ENCODE peak calls at places on chromosomes 11 and 22, in five cellular contexts. R is A549, D is tibial nerve, X is ovary, S is stomach. U is an unnamed sample.

GRCh38 chr11:58958500-58958899 is 19.2 kb downstream of the GLYATL1 start:
- DNase-seq in R (no peak), X (no peak), S (peak), D (no peak), U (no peak)

GRCh38 chr22:20258584-20259335 is 9.4 kb downstream of the RTN4R start:
- DNase-seq in R (no peak), X (no peak), D (no peak), S (no peak), U (no peak)

GRCh38 chr22:23047742-23048141 is 22.6 kb upstream of the GNAZ start:
- DNase-seq in D (no peak), R (no peak), X (no peak), S (no peak), U (peak)

GRCh38 chr22:39360674-39361413 is 11.1 kb downstream of the SYNGR1 start:
- DNase-seq in X (no peak), S (no peak), R (no peak), D (no peak), U (no peak)

GRCh38 chr22:26784772-26785171 is 127.4 kb downstream of the MIAT start:
- DNase-seq in R (no peak), S (no peak), X (no peak), D (no peak), U (no peak)

GRCh38 chr11:8357505-8357888 is 93.8 kb upstream of the LMO1 start:
- DNase-seq in R (no peak), D (no peak), S (no peak), X (peak), U (no peak)

GRCh38 chr11:95678988-95679387 is 110.6 kb downstream of the FAM76B start:
- DNase-seq in R (no peak), S (no peak), X (no peak), D (no peak), U (no peak)

GRCh38 chr11:64233913-64234839 is at the start of gene VEGFB:
- DNase-seq in S (peak), X (peak), R (no peak), D (peak), U (peak)

GRCh38 chr11:64356498-64357411 is 2.2 kb upstream of the RPS6KA4 start:
- DNase-seq in S (peak), D (no peak), X (no peak), R (peak), U (no peak)

GRCh38 chr22:48702573-48703264 is 1125.0 kb downstream of the BRD1 start:
- DNase-seq in R (no peak), X (no peak), S (peak), D (peak), U (no peak)

GRCh38 chr11:6862961-6863360 is at the start of gene OR10A2:
- DNase-seq in S (no peak), R (no peak), D (no peak), X (no peak), U (no peak)

DNA sequence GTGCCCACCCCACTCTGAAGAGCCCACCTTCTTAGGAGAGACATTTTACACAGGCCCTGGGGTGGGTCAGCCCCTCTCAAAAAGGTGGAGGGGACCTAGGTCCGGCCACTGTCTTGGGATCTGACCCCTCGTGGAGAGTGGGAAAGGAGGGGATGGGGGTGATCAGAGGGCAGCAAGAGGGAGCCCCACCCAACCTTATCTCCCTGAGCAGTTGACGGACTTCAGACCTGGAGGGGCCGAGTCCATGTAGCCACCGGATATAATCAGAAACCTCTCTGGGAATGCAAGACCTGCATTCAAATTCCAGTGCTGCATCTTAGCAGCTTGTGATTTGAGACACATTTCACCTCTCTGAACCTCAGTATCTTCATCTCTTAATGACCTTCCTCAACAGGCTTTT is 44.0 kb downstream of the TP53I11 start:
- DNase-seq in R (no peak), X (no peak), D (no peak), S (no peak), U (no peak)
- TF ChIP-seq EP300 in R (no peak), X (no peak), D (no peak), S (no peak), U (no peak)

GRCh38 chr11:102289510-102290078 is 27.7 kb upstream of the BIRC3 start:
- DNase-seq in D (no peak), X (no peak), R (no peak), S (no peak), U (no peak)
- H3K27ac ChIP-seq in D (peak), X (no peak), R (peak), S (no peak), U (no peak)

DNA sequence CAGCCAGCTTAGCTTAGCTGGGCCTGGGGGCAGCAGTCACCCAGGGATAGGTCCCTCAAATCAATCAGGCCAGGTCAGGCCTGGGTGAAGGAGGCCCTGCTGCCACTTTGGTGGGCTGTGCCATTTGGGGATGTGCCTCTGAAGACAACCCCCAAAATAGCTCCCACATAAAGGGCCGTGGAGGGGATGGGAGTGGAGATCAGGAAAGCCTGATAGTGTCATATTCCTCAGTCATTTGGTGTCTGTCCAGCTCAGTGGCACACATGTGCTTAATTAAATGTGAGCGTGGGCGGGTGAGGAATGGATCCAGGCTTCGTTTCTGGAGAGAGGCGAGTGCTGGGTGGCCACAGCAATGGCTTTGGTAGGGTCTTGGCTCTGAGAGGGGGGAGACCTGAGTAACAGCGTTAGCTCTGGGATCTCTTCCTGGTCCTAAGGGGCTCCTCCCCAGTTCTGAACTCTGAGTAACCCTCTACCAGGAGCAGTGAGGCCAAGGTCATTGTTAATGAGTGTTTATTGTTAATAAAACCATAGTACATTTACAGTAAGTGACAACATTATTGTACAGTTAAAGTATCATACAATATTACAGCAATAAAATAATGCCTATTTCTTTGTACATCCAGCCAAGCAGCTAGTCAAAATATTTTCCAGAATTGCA is 45.2 kb downstream of the NAT10 start:
- DNase-seq in D (no peak), S (no peak), X (no peak), R (no peak), U (no peak)
- TF ChIP-seq EP300 in D (no peak), S (no peak), X (no peak), R (no peak), U (no peak)

DNA sequence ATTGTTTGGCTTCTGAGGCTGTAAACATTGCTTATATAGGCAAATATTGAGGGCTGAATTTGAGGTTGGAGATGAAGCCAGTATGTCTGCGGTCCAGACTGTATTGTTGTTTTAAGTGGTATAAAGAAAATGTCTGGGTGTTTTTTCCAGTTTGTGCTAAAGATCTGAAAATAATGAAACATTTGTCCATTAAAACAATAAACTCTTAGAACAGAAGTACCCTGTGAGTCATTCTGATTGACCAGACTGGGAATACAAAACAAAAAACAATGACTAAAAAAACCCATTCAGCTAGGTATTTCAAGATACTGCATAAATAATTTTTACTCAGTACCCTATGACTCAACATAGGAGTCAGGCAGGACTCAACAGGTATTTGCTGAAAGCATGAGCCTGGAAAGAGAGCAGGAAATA is 20.4 kb downstream of the ALKBH8 start:
- DNase-seq in D (no peak), R (no peak), X (no peak), S (no peak), U (no peak)
- H3K27ac ChIP-seq in D (no peak), R (no peak), X (no peak), S (no peak), U (no peak)

GRCh38 chr11:78054971-78055370 is 8.7 kb upstream of the THRSP start:
- DNase-seq in D (no peak), R (no peak), S (no peak), X (no peak), U (no peak)
- TF ChIP-seq EP300 in D (no peak), R (no peak), S (no peak), X (no peak), U (no peak)

DNA sequence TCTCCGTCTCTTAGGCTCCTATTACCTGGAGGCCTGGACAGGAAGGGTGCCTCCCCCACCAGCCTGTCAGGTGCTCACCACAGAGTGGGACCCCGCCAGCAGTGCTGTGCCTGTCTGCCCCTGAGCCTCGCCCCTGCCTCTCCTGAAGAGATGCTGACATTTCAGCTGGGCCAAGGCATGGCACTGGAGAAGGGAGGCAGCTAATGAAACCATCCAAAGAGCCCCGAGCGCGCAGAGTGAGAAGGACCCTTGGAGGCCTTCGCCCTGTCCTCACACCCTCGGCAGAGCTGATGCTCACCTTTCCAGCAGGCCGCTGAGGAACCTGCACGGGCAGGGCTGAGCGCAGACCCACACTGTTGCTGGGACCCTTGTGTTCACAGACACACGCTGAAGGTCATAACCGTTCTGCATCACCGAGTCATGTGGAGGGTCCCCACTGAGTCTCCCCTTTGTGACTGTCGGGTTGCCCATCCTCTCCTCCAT is 2.1 kb upstream of the LRFN4 start:
- DNase-seq in X (no peak), R (no peak), D (no peak), S (no peak), U (no peak)
- H3K27ac ChIP-seq in X (no peak), R (peak), D (peak), S (no peak), U (no peak)

GRCh38 chr11:128926437-128927107 is 16.1 kb downstream of the TP53AIP1 start:
- DNase-seq in X (no peak), S (no peak), R (no peak), D (no peak), U (no peak)
- TF ChIP-seq EP300 in X (no peak), S (no peak), R (no peak), D (no peak), U (no peak)

GRCh38 chr11:10623797-10624761 is 55.6 kb upstream of the LYVE1 start:
- DNase-seq in D (no peak), S (no peak), X (peak), R (peak), U (no peak)
- H3K27ac ChIP-seq in D (peak), S (peak), X (no peak), R (no peak), U (peak)

GRCh38 chr22:45246060-45246985 is 5.6 kb upstream of the KIAA0930 start:
- DNase-seq in D (no peak), R (peak), X (no peak), S (peak), U (no peak)
- TF ChIP-seq EP300 in D (no peak), R (no peak), X (no peak), S (no peak), U (no peak)

GRCh38 chr22:46965552-46966494 is 203.4 kb downstream of the TBC1D22A start:
- DNase-seq in D (no peak), X (peak), S (no peak), R (no peak), U (no peak)
- H3K27ac ChIP-seq in D (peak), X (peak), S (no peak), R (no peak), U (no peak)